ENCODE peak calls at places on chromosomes 12 and 14, in eight cellular contexts. O is HepG2, B is IMR-90, G is sigmoid colon, R is esophagus muscularis mucosa, T is NB4, S is endothelial cell of umbilical vein, P is transverse colon. C is an unnamed sample.

GRCh38 chr12:23464241-23464812 is 485.1 kb downstream of the SOX5 start:
- DNase-seq in G (no peak), S (no peak), B (no peak), O (no peak), T (no peak), R (no peak), P (no peak), C (no peak)

GRCh38 chr14:67420102-67420739 is 8.3 kb upstream of the PLEK2 start:
- DNase-seq in S (no peak), T (peak), G (peak), B (no peak), O (peak), R (no peak), P (peak), C (peak)

GRCh38 chr12:62537544-62537943 is 70.9 kb downstream of the MON2 start:
- DNase-seq in S (peak), P (no peak), R (no peak), G (no peak), O (no peak), B (peak), T (peak), C (no peak)

GRCh38 chr12:105076098-105076497 is 8.2 kb downstream of the ALDH1L2 start:
- DNase-seq in G (no peak), R (no peak), S (no peak), O (no peak), T (no peak), B (peak), P (no peak), C (no peak)

GRCh38 chr12:64066776-64067175 is 155.3 kb downstream of the KICS2 start:
- DNase-seq in G (no peak), R (no peak), T (no peak), P (no peak), O (no peak), B (no peak), S (peak), C (no peak)

GRCh38 chr14:74804219-74804825 is 41.2 kb downstream of the YLPM1 start:
- DNase-seq in R (no peak), B (peak), P (peak), G (no peak), O (peak), T (peak), S (peak), C (no peak)

GRCh38 chr12:20212658-20213387 is 155.5 kb upstream of the PDE3A start:
- DNase-seq in P (peak), O (no peak), R (no peak), S (peak), G (peak), T (peak), B (peak), C (peak)

GRCh38 chr12:65962921-65963883 is 138.9 kb downstream of the HMGA2 start:
- DNase-seq in O (no peak), P (peak), G (no peak), S (peak), R (no peak), B (no peak), T (peak), C (no peak)

GRCh38 chr14:54727929-54728328 is 161.0 kb downstream of the SAMD4A start:
- DNase-seq in P (no peak), B (no peak), G (peak), T (no peak), R (no peak), S (no peak), O (no peak), C (peak)

GRCh38 chr14:40252817-40253447 is 820.7 kb upstream of the FBXO33 start:
- DNase-seq in B (no peak), T (no peak), G (no peak), R (no peak), O (no peak), S (no peak), P (no peak), C (no peak)

GRCh38 chr14:53501361-53502320 is 348.5 kb upstream of the DDHD1 start:
- DNase-seq in O (no peak), B (peak), G (no peak), R (no peak), P (no peak), T (no peak), S (no peak), C (no peak)

GRCh38 chr14:61498811-61499210 is 177.4 kb downstream of the PRKCH start:
- DNase-seq in G (no peak), S (peak), O (no peak), T (peak), P (no peak), R (no peak), B (peak), C (no peak)

GRCh38 chr12:114319422-114319821 is 86.5 kb downstream of the TBX5 start:
- DNase-seq in O (no peak), P (no peak), T (no peak), G (no peak), B (peak), R (no peak), S (no peak), C (no peak)

GRCh38 chr14:91904956-91905645 is 37.8 kb upstream of the TC2N start:
- DNase-seq in T (no peak), S (no peak), P (no peak), G (peak), B (no peak), O (no peak), R (no peak), C (no peak)

DNA sequence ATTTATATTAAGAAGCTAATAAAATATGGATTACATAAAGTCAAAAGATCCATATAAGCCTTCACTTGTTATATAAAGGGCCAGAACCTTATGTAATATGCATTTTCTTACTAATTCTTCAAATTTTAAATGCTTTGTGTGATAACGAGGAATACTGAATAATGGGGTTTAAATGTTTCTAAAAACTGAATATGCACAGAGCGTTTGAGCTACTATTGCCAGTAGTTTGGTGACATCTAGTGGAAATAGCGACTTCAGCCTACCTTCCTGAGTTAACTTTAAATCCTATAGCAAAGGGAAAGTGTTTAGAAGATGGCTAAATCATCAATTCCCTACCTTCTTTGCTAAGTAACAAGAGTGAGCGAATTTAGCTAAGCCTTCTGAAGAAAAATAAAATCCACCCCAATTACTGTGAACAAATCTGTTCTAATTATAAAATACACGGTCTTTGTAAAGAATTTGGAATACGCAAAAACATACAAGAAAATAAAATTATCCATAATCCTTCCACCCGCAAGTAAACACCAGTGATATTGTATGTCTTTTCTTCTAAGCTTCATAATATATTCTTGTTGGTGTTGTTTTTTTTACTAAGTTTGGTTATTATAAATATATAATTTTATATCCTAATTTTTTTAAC is 115.5 kb upstream of the G2E3 start:
- DNase-seq in B (peak), S (peak), R (no peak), O (peak), G (no peak), T (peak), P (no peak), C (no peak)
- TF ChIP-seq CTCF in B (peak), S (no peak), R (peak), O (peak), G (no peak), T (peak), P (no peak), C (peak)

GRCh38 chr12:6215932-6216494 is 15.8 kb downstream of the CD9 start:
- DNase-seq in B (peak), R (no peak), O (no peak), G (peak), T (no peak), S (peak), P (peak), C (no peak)
- TF ChIP-seq POLR2A in B (no peak), R (no peak), O (no peak), G (no peak), T (no peak), S (no peak), P (peak), C (no peak)

GRCh38 chr14:104284107-104284592 is 145.8 kb downstream of the KIF26A start:
- DNase-seq in O (no peak), G (peak), P (no peak), T (no peak), S (no peak), B (no peak), R (no peak), C (peak)
- TF ChIP-seq CTCF in O (no peak), G (no peak), P (no peak), T (no peak), S (no peak), B (no peak), R (no peak), C (no peak)

GRCh38 chr12:6953417-6954315 is 2.5 kb downstream of the PTPN6 start:
- DNase-seq in B (no peak), G (peak), R (no peak), P (peak), O (no peak), S (peak), T (peak), C (peak)
- TF ChIP-seq POLR2A in B (no peak), G (no peak), R (no peak), P (peak), O (no peak), S (no peak), T (peak), C (peak)

GRCh38 chr14:73168691-73169090 is 32.4 kb downstream of the PSEN1 start:
- DNase-seq in P (no peak), T (no peak), O (no peak), S (no peak), G (no peak), B (no peak), R (no peak), C (no peak)

GRCh38 chr14:73176673-73177072 is 40.4 kb downstream of the PSEN1 start:
- DNase-seq in S (no peak), P (no peak), T (peak), O (no peak), G (no peak), R (no peak), B (no peak), C (no peak)

GRCh38 chr14:73170686-73171085 is 34.4 kb downstream of the PSEN1 start:
- DNase-seq in S (no peak), R (no peak), O (no peak), G (no peak), T (no peak), B (no peak), P (no peak), C (no peak)

GRCh38 chr14:73168274-73168673 is 32.0 kb downstream of the PSEN1 start:
- DNase-seq in S (no peak), B (no peak), O (no peak), G (no peak), R (no peak), T (no peak), P (no peak), C (no peak)

GRCh38 chr14:73173092-73173735 is 36.9 kb downstream of the PSEN1 start:
- DNase-seq in O (peak), S (peak), T (peak), B (peak), G (no peak), P (no peak), R (no peak), C (no peak)
- TF ChIP-seq CTCF in O (peak), S (peak), T (peak), B (peak), G (no peak), P (no peak), R (peak), C (peak)

C was measured in right lobe of liver.